ENCODE peak calls at places on chromosomes 3 and 15, in nine cellular contexts. C is HFFc6, M is astrocyte of the spinal cord, J is OCI-LY7, K is body of pancreas, N is fibroblast of lung, U is testis, Q is stomach, I is AG09319. H is an unnamed sample.

GRCh38 chr15:26805470-26805869 is 32.6 kb upstream of the GABRB3 start:
- DNase-seq in C (no peak), M (no peak), J (no peak), K (no peak), N (no peak), U (no peak), Q (no peak), I (no peak), H (no peak)

GRCh38 chr3:54951405-54951804 is 23.5 kb upstream of the LRTM1 start:
- DNase-seq in C (peak; percentile 87), M (peak; percentile 95), J (peak; percentile 22), K (peak; percentile 37), N (peak; percentile 90), U (peak; percentile 78), Q (peak; percentile 37), I (peak; percentile 84), H (peak; percentile 40)

GRCh38 chr15:44130778-44131177 is 64.3 kb downstream of the FRMD5 start:
- DNase-seq in C (no peak), M (no peak), J (no peak), K (no peak), N (peak; percentile 12), U (no peak), Q (no peak), I (no peak), H (no peak)

GRCh38 chr3:76369170-76369569 is 583.8 kb upstream of the ZNF717 start:
- DNase-seq in C (no peak), M (peak; percentile 3), J (no peak), K (no peak), N (peak; percentile 59), U (no peak), Q (no peak), I (no peak), H (peak; percentile 9)

GRCh38 chr3:63977893-63978292 is 45.4 kb downstream of the PSMD6 start:
- DNase-seq in C (no peak), M (no peak), J (no peak), K (no peak), N (no peak), U (no peak), Q (no peak), I (no peak), H (no peak)

GRCh38 chr15:68431037-68431791 is 749 bp downstream of the ITGA11 start:
- DNase-seq in C (no peak), M (no peak), J (no peak), K (no peak), N (no peak), U (peak; percentile 34), Q (peak; percentile 17), I (no peak), H (no peak)

GRCh38 chr3:105653161-105653560 is 215.7 kb downstream of the CBLB start:
- DNase-seq in C (no peak), M (no peak), J (peak; percentile 9), K (no peak), N (no peak), U (no peak), Q (no peak), I (no peak), H (no peak)

GRCh38 chr15:82963356-82964341 is 11.1 kb upstream of the HOMER2 start:
- DNase-seq in C (no peak), M (no peak), J (no peak), K (no peak), N (no peak), U (no peak), Q (no peak), I (no peak), H (peak; percentile 16)

GRCh38 chr3:192687488-192688152 is 39.7 kb downstream of the FGF12 start:
- DNase-seq in C (no peak), M (no peak), J (no peak), K (no peak), N (no peak), U (no peak), Q (no peak), I (no peak), H (no peak)

GRCh38 chr3:184249412-184250166 is at the start of gene EEF1AKMT4:
- DNase-seq in C (peak; percentile 99), M (peak; percentile 98), J (peak; percentile 98), K (peak; percentile 98), N (peak; percentile 98), U (peak; percentile 98), Q (peak; percentile 98), I (peak; percentile 90), H (peak; percentile 99)
- TF ChIP-seq CTCF in C (peak; percentile 54), M (peak; percentile 53), J (no peak), K (peak; percentile 55), N (peak; percentile 4), U (peak; percentile 44), Q (peak; percentile 49), I (no peak), H (peak; percentile 61)

GRCh38 chr3:133804896-133805295 is 719 bp upstream of the SRPRB start:
- DNase-seq in C (no peak), M (no peak), J (no peak), K (no peak), N (no peak), U (no peak), Q (no peak), I (no peak), H (no peak)

GRCh38 chr3:133803474-133803873 is 2.1 kb upstream of the SRPRB start:
- DNase-seq in C (no peak), M (no peak), J (no peak), K (no peak), N (no peak), U (no peak), Q (no peak), I (no peak), H (no peak)

GRCh38 chr3:133805702-133806475 is at the start of gene SRPRB:
- DNase-seq in C (peak; percentile 90), M (peak; percentile 93), J (peak; percentile 96), K (peak; percentile 96), N (peak; percentile 92), U (peak; percentile 97), Q (peak; percentile 96), I (peak; percentile 79), H (peak; percentile 94)

GRCh38 chr3:133799794-133800585 is 5.6 kb upstream of the SRPRB start:
- DNase-seq in C (no peak), M (no peak), J (peak; percentile 17), K (no peak), N (no peak), U (peak; percentile 20), Q (no peak), I (no peak), H (peak; percentile 59)

DNA sequence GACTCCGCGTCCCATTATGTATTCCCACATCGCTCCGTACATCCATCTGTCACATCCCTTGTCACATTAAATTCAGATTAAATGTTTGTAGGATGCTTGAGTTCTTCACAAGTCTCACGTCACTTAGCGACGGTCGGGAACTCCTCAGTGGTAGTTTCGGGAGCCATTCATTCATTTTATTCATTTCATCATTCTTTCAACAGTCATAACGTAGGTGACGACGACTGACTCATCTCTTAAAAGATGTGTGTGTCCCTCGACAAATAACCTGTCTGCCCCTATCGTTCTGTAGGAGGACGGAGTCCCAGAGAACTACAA is 272 bp upstream of the SRPRB start:
- DNase-seq in C (no peak), M (no peak), J (no peak), K (no peak), N (no peak), U (no peak), Q (no peak), I (no peak), H (no peak)
- TF ChIP-seq CTCF in C (no peak), M (no peak), J (no peak), K (no peak), N (no peak), U (no peak), Q (no peak), I (no peak), H (no peak)

GRCh38 chr3:81003008-81003407 is 758.4 kb downstream of the GBE1 start:
- DNase-seq in C (no peak), M (no peak), J (no peak), K (no peak), N (no peak), U (no peak), Q (no peak), I (no peak), H (no peak)

GRCh38 chr3:81003817-81004216 is 757.6 kb downstream of the GBE1 start:
- DNase-seq in C (no peak), M (no peak), J (no peak), K (no peak), N (no peak), U (no peak), Q (no peak), I (no peak), H (no peak)

GRCh38 chr3:81005992-81006391 is 755.5 kb downstream of the GBE1 start:
- DNase-seq in C (no peak), M (no peak), J (no peak), K (no peak), N (no peak), U (no peak), Q (no peak), I (no peak), H (no peak)
- TF ChIP-seq CTCF in C (no peak), M (no peak), J (no peak), K (no peak), N (no peak), U (no peak), Q (no peak), I (no peak), H (no peak)

GRCh38 chr3:51958603-51959521 is 3.7 kb downstream of the GPR62 start:
- DNase-seq in C (no peak), M (no peak), J (no peak), K (no peak), N (no peak), U (no peak), Q (no peak), I (no peak), H (no peak)

GRCh38 chr3:51959651-51960050 is 4.5 kb downstream of the GPR62 start:
- DNase-seq in C (no peak), M (no peak), J (no peak), K (no peak), N (no peak), U (no peak), Q (no peak), I (no peak), H (no peak)

GRCh38 chr3:51955893-51956770 is 951 bp downstream of the GPR62 start:
- DNase-seq in C (no peak), M (peak; percentile 38), J (peak; percentile 36), K (peak; percentile 63), N (peak; percentile 54), U (peak; percentile 63), Q (peak; percentile 77), I (no peak), H (peak; percentile 53)

GRCh38 chr3:51955175-51955892 is at the start of gene GPR62:
- DNase-seq in C (no peak), M (no peak), J (no peak), K (no peak), N (no peak), U (no peak), Q (no peak), I (no peak), H (no peak)

DNA sequence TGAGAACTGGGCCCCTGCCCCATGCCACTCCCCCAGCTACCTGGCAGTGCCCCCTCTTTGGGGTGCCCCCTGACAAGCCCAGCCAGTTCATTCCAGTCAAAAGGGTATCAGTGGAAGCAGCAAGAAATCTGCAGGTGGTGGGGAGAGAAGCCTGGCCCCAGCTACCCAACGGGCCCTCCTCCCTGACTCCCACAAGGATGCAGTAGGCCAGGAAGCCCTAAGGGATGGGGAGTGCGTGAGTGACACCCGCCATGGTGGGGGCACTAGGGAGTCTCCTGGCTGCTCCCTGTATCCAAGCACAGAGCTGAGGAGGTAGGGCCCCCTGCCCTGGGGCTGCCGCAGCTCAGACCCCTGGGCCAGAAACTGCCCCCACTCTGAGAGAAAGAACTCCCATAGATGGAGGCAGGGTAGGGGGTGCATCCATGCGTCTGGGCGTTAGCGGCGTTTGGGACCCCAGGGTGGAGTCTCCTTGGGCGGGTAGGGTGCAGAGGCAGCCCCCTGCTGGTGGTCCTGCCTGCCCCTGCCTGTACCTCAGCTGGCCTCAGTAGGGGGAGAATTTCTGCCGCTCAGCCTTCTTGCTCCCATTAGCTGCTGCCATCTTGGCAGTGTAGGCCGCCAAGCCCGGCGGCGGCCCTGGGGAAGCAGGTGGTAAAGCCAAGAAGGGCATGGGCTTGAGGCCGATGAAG is 2.5 kb downstream of the GPR62 start:
- DNase-seq in C (no peak), M (no peak), J (no peak), K (no peak), N (no peak), U (no peak), Q (no peak), I (no peak), H (no peak)
- TF ChIP-seq CTCF in C (peak; percentile 45), M (no peak), J (no peak), K (no peak), N (no peak), U (no peak), Q (no peak), I (no peak), H (no peak)

H was measured in NB4.